ENCODE peak calls at places on chromosomes 4 and X, in eight cellular contexts. One of them, this sample, is unnamed.

GRCh38 chrX:130994671-130995070 is 63.5 kb upstream of the ARHGAP36 start:
- DNase-seq in fibroblast of lung: peak; percentile 37
- DNase-seq in mammary epithelial cell: no peak
- DNase-seq in PC-9: peak; percentile 8
- DNase-seq in AG09309: no peak
- DNase-seq in astrocyte of the spinal cord: peak; percentile 14
- DNase-seq in dorsolateral prefrontal cortex: no peak
- DNase-seq in brain microvascular endothelial cell: peak; percentile 20
- DNase-seq in this sample: peak; percentile 53

GRCh38 chr4:167234388-167234881 is at the start of gene SPOCK3:
- DNase-seq in brain microvascular endothelial cell: peak; percentile 4
- DNase-seq in dorsolateral prefrontal cortex: peak; percentile 75
- DNase-seq in mammary epithelial cell: peak; percentile 47
- DNase-seq in astrocyte of the spinal cord: peak; percentile 39
- DNase-seq in AG09309: no peak
- DNase-seq in fibroblast of lung: peak; percentile 31
- DNase-seq in PC-9: peak; percentile 51
- DNase-seq in this sample: peak; percentile 29

GRCh38 chr4:149638073-149638472 is 177.6 kb downstream of the IQCM start:
- DNase-seq in astrocyte of the spinal cord: peak; percentile 29
- DNase-seq in PC-9: no peak
- DNase-seq in AG09309: no peak
- DNase-seq in brain microvascular endothelial cell: peak; percentile 33
- DNase-seq in dorsolateral prefrontal cortex: no peak
- DNase-seq in mammary epithelial cell: peak; percentile 78
- DNase-seq in fibroblast of lung: no peak
- DNase-seq in this sample: no peak

GRCh38 chr4:139540637-139541036 is 15.4 kb downstream of the SETD7 start:
- DNase-seq in fibroblast of lung: no peak
- DNase-seq in dorsolateral prefrontal cortex: no peak
- DNase-seq in PC-9: no peak
- DNase-seq in mammary epithelial cell: no peak
- DNase-seq in brain microvascular endothelial cell: no peak
- DNase-seq in astrocyte of the spinal cord: no peak
- DNase-seq in AG09309: no peak
- DNase-seq in this sample: no peak

GRCh38 chr4:54015421-54016065 is 48.9 kb downstream of the CHIC2 start:
- DNase-seq in dorsolateral prefrontal cortex: no peak
- DNase-seq in PC-9: no peak
- DNase-seq in AG09309: no peak
- DNase-seq in fibroblast of lung: no peak
- DNase-seq in astrocyte of the spinal cord: no peak
- DNase-seq in mammary epithelial cell: no peak
- DNase-seq in brain microvascular endothelial cell: no peak
- DNase-seq in this sample: no peak

GRCh38 chrX:147079974-147080373 is 265.4 kb upstream of the CXorf51A start:
- DNase-seq in brain microvascular endothelial cell: no peak
- DNase-seq in dorsolateral prefrontal cortex: no peak
- DNase-seq in fibroblast of lung: no peak
- DNase-seq in astrocyte of the spinal cord: no peak
- DNase-seq in PC-9: no peak
- DNase-seq in mammary epithelial cell: no peak
- DNase-seq in AG09309: no peak
- DNase-seq in this sample: no peak

GRCh38 chr4:187883049-187883448 is 112.5 kb upstream of the ZFP42 start:
- DNase-seq in AG09309: no peak
- DNase-seq in dorsolateral prefrontal cortex: no peak
- DNase-seq in fibroblast of lung: no peak
- DNase-seq in mammary epithelial cell: no peak
- DNase-seq in brain microvascular endothelial cell: no peak
- DNase-seq in astrocyte of the spinal cord: no peak
- DNase-seq in PC-9: no peak
- DNase-seq in this sample: no peak

GRCh38 chrX:31297881-31298280 is 226.0 kb upstream of the FTHL17 start:
- DNase-seq in PC-9: no peak
- DNase-seq in fibroblast of lung: no peak
- DNase-seq in astrocyte of the spinal cord: no peak
- DNase-seq in mammary epithelial cell: peak; percentile 75
- DNase-seq in AG09309: no peak
- DNase-seq in brain microvascular endothelial cell: no peak
- DNase-seq in dorsolateral prefrontal cortex: no peak
- DNase-seq in this sample: no peak

GRCh38 chr4:158068063-158068462 is 104.8 kb downstream of the GASK1B start:
- DNase-seq in mammary epithelial cell: no peak
- DNase-seq in fibroblast of lung: no peak
- DNase-seq in dorsolateral prefrontal cortex: no peak
- DNase-seq in PC-9: no peak
- DNase-seq in astrocyte of the spinal cord: peak; percentile 11
- DNase-seq in AG09309: no peak
- DNase-seq in brain microvascular endothelial cell: no peak
- DNase-seq in this sample: no peak

GRCh38 chr4:108454227-108454626 is 166.1 kb upstream of the RPL34 start:
- DNase-seq in dorsolateral prefrontal cortex: no peak
- DNase-seq in mammary epithelial cell: no peak
- DNase-seq in astrocyte of the spinal cord: peak; percentile 44
- DNase-seq in brain microvascular endothelial cell: no peak
- DNase-seq in fibroblast of lung: no peak
- DNase-seq in AG09309: no peak
- DNase-seq in PC-9: no peak
- DNase-seq in this sample: no peak

GRCh38 chrX:143455045-143455444 is 62.2 kb downstream of the SPANXN3 start:
- DNase-seq in PC-9: no peak
- DNase-seq in brain microvascular endothelial cell: peak; percentile 11
- DNase-seq in mammary epithelial cell: no peak
- DNase-seq in AG09309: no peak
- DNase-seq in astrocyte of the spinal cord: peak; percentile 6
- DNase-seq in fibroblast of lung: no peak
- DNase-seq in dorsolateral prefrontal cortex: no peak
- DNase-seq in this sample: no peak

GRCh38 chr4:25437951-25438350 is 60.9 kb downstream of the ANAPC4 start:
- DNase-seq in astrocyte of the spinal cord: no peak
- DNase-seq in dorsolateral prefrontal cortex: no peak
- DNase-seq in mammary epithelial cell: no peak
- DNase-seq in AG09309: no peak
- DNase-seq in PC-9: no peak
- DNase-seq in brain microvascular endothelial cell: no peak
- DNase-seq in fibroblast of lung: no peak
- DNase-seq in this sample: no peak

GRCh38 chrX:44012484-44013096 is 39.4 kb upstream of the NDP start:
- DNase-seq in fibroblast of lung: peak; percentile 65
- DNase-seq in brain microvascular endothelial cell: peak; percentile 61
- DNase-seq in PC-9: peak; percentile 65
- DNase-seq in dorsolateral prefrontal cortex: no peak
- DNase-seq in mammary epithelial cell: peak; percentile 93
- DNase-seq in astrocyte of the spinal cord: peak; percentile 77
- DNase-seq in AG09309: peak; percentile 57
- DNase-seq in this sample: no peak

GRCh38 chr4:52600275-52600674 is 58.8 kb downstream of the USP46 start:
- DNase-seq in astrocyte of the spinal cord: no peak
- DNase-seq in dorsolateral prefrontal cortex: no peak
- DNase-seq in PC-9: no peak
- DNase-seq in fibroblast of lung: no peak
- DNase-seq in AG09309: no peak
- DNase-seq in brain microvascular endothelial cell: no peak
- DNase-seq in mammary epithelial cell: no peak
- DNase-seq in this sample: no peak
- TF ChIP-seq CTCF in astrocyte of the spinal cord: no peak
- TF ChIP-seq CTCF in dorsolateral prefrontal cortex: no peak
- TF ChIP-seq CTCF in PC-9: no peak
- TF ChIP-seq CTCF in fibroblast of lung: no peak
- TF ChIP-seq CTCF in AG09309: no peak
- TF ChIP-seq CTCF in brain microvascular endothelial cell: no peak
- TF ChIP-seq CTCF in mammary epithelial cell: no peak
- TF ChIP-seq CTCF in this sample: no peak

GRCh38 chr4:118869808-118870342 is 18.8 kb upstream of the SYNPO2 start:
- DNase-seq in dorsolateral prefrontal cortex: no peak
- DNase-seq in brain microvascular endothelial cell: peak; percentile 21
- DNase-seq in fibroblast of lung: peak; percentile 28
- DNase-seq in AG09309: no peak
- DNase-seq in PC-9: no peak
- DNase-seq in astrocyte of the spinal cord: peak; percentile 41
- DNase-seq in mammary epithelial cell: peak; percentile 64
- DNase-seq in this sample: no peak

GRCh38 chr4:118867311-118868067 is 21.2 kb upstream of the SYNPO2 start:
- DNase-seq in fibroblast of lung: peak; percentile 66
- DNase-seq in astrocyte of the spinal cord: peak; percentile 14
- DNase-seq in dorsolateral prefrontal cortex: no peak
- DNase-seq in brain microvascular endothelial cell: no peak
- DNase-seq in AG09309: no peak
- DNase-seq in PC-9: no peak
- DNase-seq in mammary epithelial cell: no peak
- DNase-seq in this sample: no peak

DNA sequence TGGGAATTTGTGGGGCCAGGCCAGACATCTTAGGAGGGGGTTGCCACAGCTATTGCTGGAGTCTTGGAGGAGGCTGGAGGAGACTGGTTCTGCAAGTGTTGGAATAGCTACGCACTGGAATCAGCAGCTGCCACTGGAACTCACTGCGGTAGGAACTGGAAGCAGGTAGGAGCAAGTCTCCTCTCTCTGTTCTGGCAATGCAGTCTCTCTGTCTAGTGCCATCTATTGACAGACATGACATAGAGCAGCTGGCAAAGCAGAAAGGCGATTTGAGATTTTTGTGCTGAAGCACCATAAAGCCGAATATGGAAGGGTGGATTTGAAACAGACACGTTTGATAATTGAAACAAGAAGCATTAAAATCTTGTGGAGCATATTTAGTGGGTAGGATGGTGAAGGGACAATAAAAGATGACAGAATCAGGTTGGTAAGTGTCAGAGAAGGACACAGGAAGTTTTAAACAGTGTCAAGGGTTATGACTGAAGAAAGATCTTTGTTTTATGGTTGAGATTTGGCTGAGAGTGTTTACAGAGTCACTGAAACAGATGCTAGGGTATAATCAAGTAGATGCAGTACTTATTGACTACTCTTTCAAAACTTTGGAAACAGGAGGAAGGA is 23.5 kb upstream of the SYNPO2 start:
- DNase-seq in mammary epithelial cell: peak; percentile 78
- DNase-seq in AG09309: no peak
- DNase-seq in dorsolateral prefrontal cortex: no peak
- DNase-seq in brain microvascular endothelial cell: peak; percentile 51
- DNase-seq in astrocyte of the spinal cord: peak; percentile 64
- DNase-seq in PC-9: peak; percentile 23
- DNase-seq in fibroblast of lung: peak; percentile 66
- DNase-seq in this sample: no peak
- TF ChIP-seq CTCF in mammary epithelial cell: peak; percentile 89
- TF ChIP-seq CTCF in AG09309: peak; percentile 84
- TF ChIP-seq CTCF in dorsolateral prefrontal cortex: peak; percentile 52
- TF ChIP-seq CTCF in brain microvascular endothelial cell: peak; percentile 89
- TF ChIP-seq CTCF in astrocyte of the spinal cord: peak; percentile 88
- TF ChIP-seq CTCF in PC-9: peak; percentile 59
- TF ChIP-seq CTCF in fibroblast of lung: peak; percentile 76
- TF ChIP-seq CTCF in this sample: no peak

DNA sequence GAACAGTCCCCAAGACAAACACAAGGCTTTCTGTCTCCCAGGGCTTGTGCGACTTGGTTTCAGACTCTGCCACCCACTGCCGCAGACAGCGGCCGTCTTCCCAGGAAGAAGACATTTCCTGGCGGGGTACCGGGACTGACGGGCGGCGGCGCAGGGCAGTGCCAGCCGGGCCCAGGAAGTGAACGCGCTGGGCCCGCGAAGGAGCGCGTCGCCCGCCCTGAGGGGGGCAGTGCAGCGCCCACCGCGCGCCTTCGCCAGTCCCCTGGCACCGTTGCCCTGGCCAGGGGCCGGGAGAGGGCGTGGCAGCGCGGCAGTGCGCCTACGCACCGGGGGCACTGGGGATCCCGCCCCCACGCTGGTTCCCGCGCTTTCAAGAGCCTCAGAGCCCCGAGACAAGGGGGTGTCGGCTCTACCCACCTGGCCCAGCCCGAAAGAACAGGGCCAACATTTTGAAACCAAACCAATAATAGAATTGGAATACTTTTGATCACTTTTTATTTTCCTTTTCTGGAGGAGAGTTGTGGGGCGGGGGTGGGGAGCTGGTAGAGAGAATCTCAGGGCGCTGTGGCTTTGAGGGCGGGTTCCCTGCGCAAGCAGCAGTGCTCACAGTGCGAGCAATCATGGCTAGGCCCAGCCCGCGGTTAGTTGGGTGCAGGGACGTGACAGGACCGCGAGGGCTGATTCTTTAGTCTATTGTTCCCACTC is 23.6 kb upstream of the APLN start:
- DNase-seq in brain microvascular endothelial cell: no peak
- DNase-seq in astrocyte of the spinal cord: no peak
- DNase-seq in PC-9: peak; percentile 74
- DNase-seq in AG09309: no peak
- DNase-seq in dorsolateral prefrontal cortex: no peak
- DNase-seq in fibroblast of lung: peak; percentile 13
- DNase-seq in mammary epithelial cell: no peak
- DNase-seq in this sample: no peak
- TF ChIP-seq CTCF in brain microvascular endothelial cell: no peak
- TF ChIP-seq CTCF in astrocyte of the spinal cord: peak; percentile 12
- TF ChIP-seq CTCF in PC-9: peak; percentile 56
- TF ChIP-seq CTCF in AG09309: no peak
- TF ChIP-seq CTCF in dorsolateral prefrontal cortex: peak; percentile 24
- TF ChIP-seq CTCF in fibroblast of lung: no peak
- TF ChIP-seq CTCF in mammary epithelial cell: no peak
- TF ChIP-seq CTCF in this sample: no peak

GRCh38 chr4:7964890-7965662 is 25.4 kb upstream of the AFAP1 start:
- DNase-seq in mammary epithelial cell: peak; percentile 36
- DNase-seq in dorsolateral prefrontal cortex: no peak
- DNase-seq in astrocyte of the spinal cord: no peak
- DNase-seq in PC-9: peak; percentile 87
- DNase-seq in AG09309: no peak
- DNase-seq in fibroblast of lung: peak; percentile 81
- DNase-seq in brain microvascular endothelial cell: no peak
- DNase-seq in this sample: no peak

GRCh38 chr4:7967063-7967440 is 27.4 kb upstream of the AFAP1 start:
- DNase-seq in mammary epithelial cell: no peak
- DNase-seq in astrocyte of the spinal cord: no peak
- DNase-seq in dorsolateral prefrontal cortex: no peak
- DNase-seq in AG09309: no peak
- DNase-seq in PC-9: no peak
- DNase-seq in brain microvascular endothelial cell: no peak
- DNase-seq in fibroblast of lung: no peak
- DNase-seq in this sample: no peak

GRCh38 chr4:7968262-7968896 is 28.7 kb upstream of the AFAP1 start:
- DNase-seq in dorsolateral prefrontal cortex: no peak
- DNase-seq in mammary epithelial cell: no peak
- DNase-seq in fibroblast of lung: no peak
- DNase-seq in AG09309: no peak
- DNase-seq in PC-9: no peak
- DNase-seq in astrocyte of the spinal cord: no peak
- DNase-seq in brain microvascular endothelial cell: no peak
- DNase-seq in this sample: no peak

GRCh38 chr4:7967501-7968261 is 28.0 kb upstream of the AFAP1 start:
- DNase-seq in fibroblast of lung: peak; percentile 53
- DNase-seq in brain microvascular endothelial cell: no peak
- DNase-seq in dorsolateral prefrontal cortex: no peak
- DNase-seq in mammary epithelial cell: no peak
- DNase-seq in astrocyte of the spinal cord: peak; percentile 20
- DNase-seq in PC-9: peak; percentile 25
- DNase-seq in AG09309: no peak
- DNase-seq in this sample: no peak

GRCh38 chr4:7966281-7967062 is 26.8 kb upstream of the AFAP1 start:
- DNase-seq in AG09309: no peak
- DNase-seq in PC-9: no peak
- DNase-seq in dorsolateral prefrontal cortex: no peak
- DNase-seq in brain microvascular endothelial cell: no peak
- DNase-seq in fibroblast of lung: no peak
- DNase-seq in astrocyte of the spinal cord: no peak
- DNase-seq in mammary epithelial cell: no peak
- DNase-seq in this sample: no peak
- TF ChIP-seq CTCF in AG09309: no peak
- TF ChIP-seq CTCF in PC-9: no peak
- TF ChIP-seq CTCF in dorsolateral prefrontal cortex: no peak
- TF ChIP-seq CTCF in brain microvascular endothelial cell: no peak
- TF ChIP-seq CTCF in fibroblast of lung: no peak
- TF ChIP-seq CTCF in astrocyte of the spinal cord: no peak
- TF ChIP-seq CTCF in mammary epithelial cell: no peak
- TF ChIP-seq CTCF in this sample: no peak

This sample was measured in mesothelial cell of epicardium.